ENCODE peak calls at places on chromosomes 11 and 22, in four cellular contexts. N is kidney epithelial cell; M is CD8-positive, alpha-beta memory T cell; S is HL-60. K is an unnamed sample.

GRCh38 chr11:120181446-120181992 is 29.3 kb upstream of the OAF start:
- DNase-seq in M (no peak), S (no peak), N (no peak), K (no peak)

GRCh38 chr11:124799384-124800225 is 601 bp downstream of the MSANTD2 start:
- DNase-seq in S (peak), M (peak), N (no peak), K (no peak)

GRCh38 chr22:28438183-28438778 is 241.4 kb downstream of the TTC28 start:
- DNase-seq in N (no peak), M (no peak), S (no peak), K (no peak)

GRCh38 chr11:14522801-14523200 is 2.6 kb upstream of the PSMA1 start:
- DNase-seq in N (no peak), S (no peak), M (no peak), K (no peak)

GRCh38 chr22:20511578-20512259 is 4.3 kb downstream of the MED15 start:
- DNase-seq in M (no peak), S (no peak), N (no peak), K (no peak)

GRCh38 chr22:19632671-19633148 is 81.6 kb upstream of the SEPTIN5 start:
- DNase-seq in N (no peak), S (no peak), M (no peak), K (no peak)

GRCh38 chr11:19558189-19558986 is 154.2 kb upstream of the NAV2 start:
- DNase-seq in M (no peak), S (peak), N (no peak), K (no peak)

GRCh38 chr11:70270877-70271634 is 566 bp downstream of the PPFIA1 start:
- DNase-seq in S (peak), N (no peak), M (no peak), K (no peak)

GRCh38 chr22:50218996-50219727 is 18.4 kb downstream of the SELENOO start:
- DNase-seq in N (no peak), M (no peak), S (peak), K (peak)

GRCh38 chr22:28208797-28209196 is 289.7 kb upstream of the PITPNB start:
- DNase-seq in S (no peak), M (no peak), N (no peak), K (no peak)

GRCh38 chr11:8081591-8082021 is 595 bp downstream of the TUB start:
- DNase-seq in S (no peak), M (no peak), N (no peak), K (no peak)
- H3K4me3 ChIP-seq in S (no peak), M (no peak), N (peak), K (peak)

GRCh38 chr11:103907548-103908455 is 128.6 kb upstream of the DDI1 start:
- DNase-seq in M (no peak), S (no peak), N (no peak), K (no peak)
- H3K4me3 ChIP-seq in M (no peak), S (no peak), N (no peak), K (no peak)

GRCh38 chr11:67584205-67584880 is 731 bp downstream of the GSTP1 start:
- DNase-seq in S (peak), N (no peak), M (peak), K (no peak)

GRCh38 chr11:67583319-67584204 is at the start of gene GSTP1:
- DNase-seq in N (peak), S (peak), M (peak), K (peak)

GRCh38 chr11:67584881-67585873 is 1.6 kb downstream of the GSTP1 start:
- DNase-seq in S (no peak), N (no peak), M (no peak), K (no peak)

GRCh38 chr11:67586568-67587250 is 3.1 kb downstream of the GSTP1 start:
- DNase-seq in S (no peak), N (no peak), M (no peak), K (no peak)

DNA sequence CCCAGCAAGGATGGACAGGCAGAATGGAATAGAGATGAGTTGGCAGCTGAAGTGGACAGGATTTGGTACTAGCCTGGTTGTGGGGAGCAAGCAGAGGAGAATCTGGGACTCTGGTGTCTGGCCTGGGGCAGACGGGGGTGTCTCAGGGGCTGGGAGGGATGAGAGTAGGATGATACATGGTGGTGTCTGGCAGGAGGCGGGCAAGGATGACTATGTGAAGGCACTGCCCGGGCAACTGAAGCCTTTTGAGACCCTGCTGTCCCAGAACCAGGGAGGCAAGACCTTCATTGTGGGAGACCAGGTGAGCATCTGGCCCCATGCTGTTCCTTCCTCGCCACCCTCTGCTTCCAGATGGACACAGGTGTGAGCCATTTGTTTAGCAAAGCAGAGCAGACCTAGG is 2.3 kb downstream of the GSTP1 start:
- DNase-seq in M (no peak), N (no peak), S (no peak), K (no peak)
- H3K4me3 ChIP-seq in M (no peak), N (no peak), S (no peak), K (peak)

GRCh38 chr22:35329114-35329847 is 29.6 kb downstream of the TOM1 start:
- DNase-seq in M (no peak), N (no peak), S (no peak), K (no peak)

GRCh38 chr22:35328472-35328885 is 28.8 kb downstream of the TOM1 start:
- DNase-seq in M (no peak), N (no peak), S (peak), K (no peak)

GRCh38 chr22:35327690-35328471 is 28.2 kb downstream of the TOM1 start:
- DNase-seq in N (no peak), S (no peak), M (no peak), K (no peak)

GRCh38 chr22:35333220-35333619 is 33.5 kb downstream of the TOM1 start:
- DNase-seq in S (no peak), N (no peak), M (no peak), K (no peak)

DNA sequence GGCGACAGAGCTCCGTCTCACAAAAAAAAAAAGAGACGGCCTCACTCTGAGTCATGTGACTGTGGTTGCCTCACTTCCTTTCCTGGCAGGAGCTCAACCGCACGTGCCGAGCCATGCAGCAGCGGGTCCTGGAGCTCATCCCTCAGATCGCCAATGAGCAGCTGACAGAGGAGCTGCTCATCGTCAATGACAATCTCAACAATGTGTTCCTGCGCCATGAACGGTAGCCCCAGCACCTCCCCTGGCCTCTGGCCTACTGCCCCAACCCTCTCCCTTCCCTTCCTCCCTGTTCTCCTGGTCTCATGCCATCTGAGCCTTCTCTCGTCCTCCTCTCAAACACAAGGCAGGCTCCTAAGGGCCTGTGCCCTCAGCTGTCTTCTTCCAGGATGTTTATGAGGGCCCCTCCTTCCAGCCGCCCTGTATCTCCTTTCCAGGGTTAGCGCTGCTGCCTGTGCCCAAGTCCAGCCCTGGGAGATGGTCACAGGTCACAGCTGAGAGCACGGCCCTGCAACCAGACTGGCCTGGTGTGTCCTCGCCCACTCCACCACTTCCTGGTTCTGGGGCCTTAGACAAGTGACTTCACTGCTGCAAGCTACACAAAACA is 30.7 kb downstream of the TOM1 start:
- DNase-seq in N (no peak), S (peak), M (peak), K (peak)
- H3K4me3 ChIP-seq in N (no peak), S (no peak), M (no peak), K (no peak)

DNA sequence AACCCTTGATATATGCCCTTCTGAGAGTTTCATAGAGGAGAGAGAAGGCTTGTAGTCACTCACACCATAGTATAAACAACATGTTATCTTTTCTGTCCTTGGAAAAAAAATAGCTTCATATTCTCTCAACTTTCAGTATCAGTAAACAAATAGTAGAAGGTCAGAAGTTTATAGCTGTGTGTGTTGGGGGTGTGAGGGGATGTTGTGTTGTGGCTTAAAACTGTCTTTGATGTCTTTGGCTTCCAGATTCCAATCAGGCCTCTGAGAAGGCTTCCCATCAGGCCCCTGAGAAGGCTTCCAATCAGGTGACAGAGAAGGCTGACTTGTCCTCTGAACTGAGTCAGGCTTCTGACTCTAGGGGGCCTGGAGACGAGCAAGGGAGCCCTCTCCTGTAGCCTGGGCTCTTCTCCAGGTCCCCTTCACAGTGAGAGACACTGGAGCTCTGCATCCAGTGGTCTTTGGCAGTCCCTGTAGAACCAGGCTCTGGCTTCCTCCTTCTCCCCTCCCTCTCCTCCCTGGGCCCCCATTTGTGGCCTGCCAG is 9.3 kb downstream of the MTFP1 start:
- DNase-seq in S (no peak), M (no peak), N (no peak), K (no peak)
- H3K4me3 ChIP-seq in S (no peak), M (peak), N (no peak), K (no peak)

K was measured in HFF-Myc.